ENCODE peak calls at places on chromosomes 12 and 14, in ten cellular contexts. F is M059J; I is neural progenitor cell; Z is choroid plexus epithelial cell; W is cortex of kidney; Q is stimulated activated CD4-positive, alpha-beta T cell treated with anti-CD3 and anti-CD28 coated beads, Interleukin-15, amount 100 ng/mL, for 24 hours; B is activated naive CD4-positive, alpha-beta T cell; P is activated CD4-positive, CD25-positive, alpha-beta regulatory T cell treated with anti-CD3 and anti-CD28 coated beads, Interleukin-2, amount 50 U/mL, for 72 hours; Y is HCT116; U is activated CD8-positive, alpha-beta memory T cell treated with anti-CD3 and anti-CD28 coated beads, Interleukin-2, amount 50 U/mL, for 4 hours. D is an unnamed sample.

GRCh38 chr14:20415723-20416622 is 2.7 kb upstream of the TEP1 start:
- DNase-seq in F (peak), I (peak), Z (peak), W (no peak), Q (peak), B (no peak), P (no peak), Y (peak), U (no peak), D (peak)

GRCh38 chr12:2960432-2960956 is 1.3 kb downstream of the TEAD4 start:
- DNase-seq in F (peak), I (peak), Z (peak), W (no peak), Q (peak), B (no peak), P (no peak), Y (no peak), U (no peak), D (no peak)

GRCh38 chr14:59482471-59483331 is 1.5 kb downstream of the L3HYPDH start:
- DNase-seq in F (peak), I (no peak), Z (peak), W (no peak), Q (no peak), B (no peak), P (no peak), Y (peak), U (no peak), D (peak)

GRCh38 chr14:45135181-45135580 is 549 bp upstream of the FANCM start:
- DNase-seq in F (no peak), I (peak), Z (peak), W (no peak), Q (no peak), B (no peak), P (no peak), Y (no peak), U (no peak), D (no peak)

GRCh38 chr12:62438098-62438692 is 28.4 kb upstream of the MON2 start:
- DNase-seq in F (peak), I (peak), Z (peak), W (no peak), Q (peak), B (no peak), P (peak), Y (peak), U (peak), D (peak)

GRCh38 chr12:55692631-55693322 is 14.9 kb downstream of the ITGA7 start:
- DNase-seq in F (no peak), I (no peak), Z (no peak), W (no peak), Q (no peak), B (no peak), P (no peak), Y (no peak), U (no peak), D (no peak)

GRCh38 chr12:24424889-24425600 is 475.6 kb upstream of the SOX5 start:
- DNase-seq in F (peak), I (no peak), Z (peak), W (no peak), Q (no peak), B (no peak), P (no peak), Y (no peak), U (no peak), D (no peak)

GRCh38 chr14:89340200-89340667 is 76.8 kb downstream of the FOXN3 start:
- DNase-seq in F (no peak), I (no peak), Z (peak), W (no peak), Q (no peak), B (no peak), P (no peak), Y (no peak), U (no peak), D (no peak)

GRCh38 chr12:15196678-15197267 is 24.4 kb downstream of the RERG start:
- DNase-seq in F (no peak), I (no peak), Z (no peak), W (no peak), Q (no peak), B (no peak), P (no peak), Y (no peak), U (no peak), D (no peak)

GRCh38 chr12:57813971-57814771 is 4.4 kb downstream of the AVIL start:
- DNase-seq in F (no peak), I (no peak), Z (peak), W (no peak), Q (no peak), B (no peak), P (no peak), Y (no peak), U (no peak), D (no peak)

GRCh38 chr12:29032431-29032830 is 116.6 kb upstream of the FAR2 start:
- DNase-seq in F (no peak), I (no peak), Z (no peak), W (no peak), Q (no peak), B (no peak), P (no peak), Y (no peak), U (no peak), D (no peak)

GRCh38 chr12:14910090-14910915 is 24.6 kb upstream of the MGP start:
- DNase-seq in F (peak), I (no peak), Z (peak), W (no peak), Q (peak), B (no peak), P (no peak), Y (peak), U (no peak), D (no peak)

GRCh38 chr14:100440758-100441203 is 117.6 kb downstream of the SLC25A47 start:
- DNase-seq in F (peak), I (no peak), Z (peak), W (no peak), Q (no peak), B (no peak), P (no peak), Y (no peak), U (no peak), D (no peak)

GRCh38 chr14:34364201-34364600 is 97.8 kb downstream of the SPTSSA start:
- DNase-seq in F (no peak), I (no peak), Z (no peak), W (no peak), Q (no peak), B (no peak), P (no peak), Y (no peak), U (no peak), D (no peak)

GRCh38 chr14:91607322-91608047 is 97.4 kb upstream of the PPP4R3A start:
- DNase-seq in F (no peak), I (no peak), Z (no peak), W (no peak), Q (no peak), B (no peak), P (no peak), Y (no peak), U (no peak), D (no peak)

GRCh38 chr14:77882631-77883030 is 82.7 kb downstream of the ADCK1 start:
- DNase-seq in F (peak), I (no peak), Z (peak), W (no peak), Q (no peak), B (no peak), P (no peak), Y (no peak), U (no peak), D (no peak)

GRCh38 chr12:19683178-19683927 is 244.1 kb downstream of the AEBP2 start:
- DNase-seq in F (peak), I (no peak), Z (peak), W (no peak), Q (no peak), B (no peak), P (no peak), Y (no peak), U (no peak), D (no peak)

GRCh38 chr14:60968099-60968498 is 12.8 kb downstream of the TRMT5 start:
- DNase-seq in F (peak), I (no peak), Z (no peak), W (no peak), Q (no peak), B (no peak), P (no peak), Y (no peak), U (no peak), D (no peak)

GRCh38 chr12:111454311-111454710 is 48.6 kb downstream of the SH2B3 start:
- DNase-seq in F (no peak), I (no peak), Z (peak), W (no peak), Q (no peak), B (no peak), P (no peak), Y (no peak), U (no peak), D (no peak)

GRCh38 chr14:99244960-99245340 is 27.0 kb downstream of the BCL11B start:
- DNase-seq in F (no peak), I (no peak), Z (no peak), W (no peak), Q (no peak), B (no peak), P (no peak), Y (no peak), U (no peak), D (no peak)

GRCh38 chr12:122021822-122022392 is at the start of gene BCL7A:
- DNase-seq in F (peak), I (peak), Z (peak), W (no peak), Q (peak), B (no peak), P (peak), Y (peak), U (peak), D (peak)

GRCh38 chr12:127539499-127539898 is 727.5 kb upstream of the TMEM132C start:
- DNase-seq in F (no peak), I (peak), Z (no peak), W (no peak), Q (no peak), B (no peak), P (no peak), Y (no peak), U (no peak), D (no peak)

GRCh38 chr14:87705439-87705896 is 287.5 kb downstream of the GALC start:
- DNase-seq in F (no peak), I (no peak), Z (no peak), W (no peak), Q (no peak), B (no peak), P (no peak), Y (no peak), U (no peak), D (no peak)

GRCh38 chr12:13962699-13963098 is 18.7 kb downstream of the GRIN2B start:
- DNase-seq in F (peak), I (peak), Z (no peak), W (no peak), Q (no peak), B (no peak), P (no peak), Y (peak), U (no peak), D (no peak)

GRCh38 chr12:110102255-110102654 is 21.9 kb upstream of the IFT81 start:
- DNase-seq in F (peak), I (peak), Z (peak), W (no peak), Q (peak), B (no peak), P (peak), Y (peak), U (no peak), D (peak)

GRCh38 chr14:68451676-68452387 is 341.0 kb downstream of the ZFP36L1 start:
- DNase-seq in F (no peak), I (no peak), Z (peak), W (no peak), Q (no peak), B (no peak), P (no peak), Y (no peak), U (no peak), D (no peak)

GRCh38 chr12:103858953-103859601 is 18.0 kb upstream of the NT5DC3 start:
- DNase-seq in F (peak), I (no peak), Z (peak), W (no peak), Q (no peak), B (no peak), P (no peak), Y (peak), U (no peak), D (no peak)

GRCh38 chr14:43481864-43482263 is 1025.2 kb downstream of the FSCB start:
- DNase-seq in F (no peak), I (no peak), Z (no peak), W (no peak), Q (no peak), B (no peak), P (no peak), Y (no peak), U (no peak), D (no peak)

GRCh38 chr12:114762490-114763110 is 78.6 kb upstream of the TBX3 start:
- DNase-seq in F (peak), I (no peak), Z (peak), W (no peak), Q (no peak), B (no peak), P (no peak), Y (no peak), U (no peak), D (no peak)

GRCh38 chr12:97446895-97447294 is 15.7 kb upstream of the RMST start:
- DNase-seq in F (no peak), I (no peak), Z (no peak), W (no peak), Q (no peak), B (no peak), P (no peak), Y (no peak), U (no peak), D (no peak)

D was measured in NCI-H1092 treated with DMSO at 0.1 percent for 48 hours.